ENCODE peak calls at places on chromosomes 12 and 14, in seven cellular contexts. B is H1, O is K562, D is GM12878, G is SK-N-SH, L is HepG2, M is GM12891. Y is an unnamed sample.

GRCh38 chr12:32053881-32054624 is 52.6 kb upstream of the BICD1 start:
- DNase-seq in B (no peak), O (peak; percentile 83), D (no peak), G (no peak), L (peak; percentile 28), M (no peak), Y (no peak)

GRCh38 chr12:65673732-65674131 is 150.6 kb upstream of the HMGA2 start:
- DNase-seq in B (no peak), O (no peak), D (no peak), G (no peak), L (no peak), M (no peak), Y (no peak)

GRCh38 chr12:13049816-13050215 is 5.6 kb downstream of the FAM234B start:
- DNase-seq in B (no peak), O (no peak), D (no peak), G (no peak), L (no peak), M (no peak), Y (no peak)

GRCh38 chr14:20857630-20858261 is 33.4 kb upstream of the RNASE3 start:
- DNase-seq in B (peak; percentile 84), O (peak; percentile 71), D (no peak), G (peak; percentile 52), L (peak; percentile 50), M (peak; percentile 30), Y (peak; percentile 24)

GRCh38 chr14:23294734-23295561 is 7.7 kb downstream of the PPP1R3E start:
- DNase-seq in B (peak; percentile 56), O (peak; percentile 84), D (no peak), G (peak; percentile 54), L (peak; percentile 77), M (no peak), Y (no peak)

GRCh38 chr14:34113991-34114390 is 163.1 kb upstream of the EGLN3 start:
- DNase-seq in B (no peak), O (no peak), D (no peak), G (no peak), L (no peak), M (no peak), Y (no peak)

GRCh38 chr14:60346706-60347105 is 97.7 kb downstream of the PPM1A start:
- DNase-seq in B (no peak), O (no peak), D (no peak), G (no peak), L (no peak), M (no peak), Y (no peak)

GRCh38 chr14:96176811-96177211 is 27.8 kb upstream of the BDKRB2 start:
- DNase-seq in B (no peak), O (no peak), D (no peak), G (no peak), L (no peak), M (no peak), Y (no peak)

GRCh38 chr14:76090611-76091010 is 61.1 kb upstream of the GPATCH2L start:
- DNase-seq in B (no peak), O (no peak), D (no peak), G (no peak), L (no peak), M (no peak), Y (no peak)

GRCh38 chr12:5582541-5582940 is 150.6 kb downstream of the NTF3 start:
- DNase-seq in B (no peak), O (no peak), D (no peak), G (no peak), L (no peak), M (no peak), Y (no peak)

GRCh38 chr14:20346713-20347112 is 3.3 kb downstream of the PARP2 start:
- DNase-seq in B (no peak), O (no peak), D (no peak), G (no peak), L (no peak), M (no peak), Y (no peak)

GRCh38 chr14:34851395-34851794 is 23.8 kb downstream of the BAZ1A start:
- DNase-seq in B (no peak), O (no peak), D (no peak), G (no peak), L (no peak), M (no peak), Y (no peak)

GRCh38 chr12:4910502-4911315 is 1.0 kb downstream of the KCNA1 start:
- DNase-seq in B (peak; percentile 60), O (no peak), D (no peak), G (peak; percentile 29), L (no peak), M (peak; percentile 53), Y (peak; percentile 50)

GRCh38 chr14:47619397-47619796 is 56.0 kb downstream of the MDGA2 start:
- DNase-seq in B (no peak), O (no peak), D (no peak), G (no peak), L (no peak), M (no peak), Y (no peak)

GRCh38 chr12:80846930-80847329 is 90.8 kb downstream of the LIN7A start:
- DNase-seq in B (no peak), O (no peak), D (no peak), G (no peak), L (no peak), M (no peak), Y (no peak)

GRCh38 chr12:129535351-129535750 is 368.5 kb downstream of the TMEM132D start:
- DNase-seq in B (no peak), O (no peak), D (no peak), G (no peak), L (no peak), M (no peak), Y (no peak)

GRCh38 chr14:67962215-67962644 is 142.7 kb downstream of the RAD51B start:
- DNase-seq in B (no peak), O (no peak), D (peak; percentile 77), G (no peak), L (no peak), M (peak; percentile 16), Y (peak; percentile 2)

GRCh38 chr12:108542320-108542719 is 18.7 kb downstream of the SART3 start:
- DNase-seq in B (no peak), O (no peak), D (no peak), G (no peak), L (no peak), M (no peak), Y (no peak)

GRCh38 chr12:3757261-3757660 is 4.4 kb upstream of the CRACR2A start:
- DNase-seq in B (no peak), O (no peak), D (no peak), G (no peak), L (peak; percentile 10), M (no peak), Y (no peak)

GRCh38 chr12:127075981-127076380 is 1191.0 kb upstream of the TMEM132C start:
- DNase-seq in B (no peak), O (no peak), D (no peak), G (no peak), L (no peak), M (no peak), Y (no peak)

GRCh38 chr12:96153131-96153724 is 40.9 kb upstream of the ELK3 start:
- DNase-seq in B (no peak), O (peak; percentile 9), D (no peak), G (peak; percentile 83), L (no peak), M (no peak), Y (no peak)

GRCh38 chr12:12191008-12191407 is 75.8 kb downstream of the LRP6 start:
- DNase-seq in B (no peak), O (peak; percentile 24), D (no peak), G (no peak), L (no peak), M (no peak), Y (no peak)

GRCh38 chr14:61555056-61555838 is 140.1 kb upstream of the HIF1A start:
- DNase-seq in B (no peak), O (no peak), D (no peak), G (no peak), L (no peak), M (no peak), Y (no peak)

GRCh38 chr12:89354630-89354931 is 2.3 kb upstream of the DUSP6 start:
- DNase-seq in B (no peak), O (no peak), D (no peak), G (no peak), L (no peak), M (peak; percentile 12), Y (no peak)

GRCh38 chr12:70910666-70911065 is 9.9 kb downstream of the PTPRR start:
- DNase-seq in B (no peak), O (no peak), D (no peak), G (no peak), L (no peak), M (no peak), Y (no peak)

GRCh38 chr14:24401810-24402702 is 3.3 kb downstream of the NYNRIN start:
- DNase-seq in B (no peak), O (no peak), D (no peak), G (no peak), L (no peak), M (no peak), Y (no peak)

GRCh38 chr12:32603858-32604257 is 75.2 kb upstream of the DNM1L start:
- DNase-seq in B (no peak), O (no peak), D (peak; percentile 66), G (no peak), L (no peak), M (no peak), Y (no peak)

DNA sequence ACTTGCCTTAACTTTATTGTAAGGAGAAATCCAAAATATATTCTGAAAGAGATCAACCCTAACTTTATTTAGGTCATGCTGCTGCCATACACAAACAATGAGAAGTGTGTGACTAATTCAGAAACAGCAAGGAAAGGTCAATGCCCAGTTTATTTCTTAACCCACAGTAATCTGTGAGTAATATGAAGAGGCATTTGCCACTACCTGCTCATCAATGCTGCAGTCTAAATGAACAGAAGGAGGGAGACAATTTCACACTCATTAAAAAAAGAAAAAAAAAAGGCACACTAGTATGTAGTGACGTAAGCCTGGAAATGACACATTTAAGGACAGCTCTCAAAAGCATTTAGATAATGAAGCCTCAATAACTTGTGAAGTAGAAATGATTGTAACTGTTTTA is 90.5 kb upstream of the FOXN3 start:
- DNase-seq in B (no peak), O (no peak), D (peak; percentile 52), G (no peak), L (peak; percentile 32), M (no peak), Y (no peak)
- TF ChIP-seq TAF1 in B (no peak), O (no peak), D (no peak), G (no peak), L (no peak), M (no peak), Y (no peak)

GRCh38 chr12:51980051-51980808 is 26.5 kb upstream of the TAMALIN start:
- DNase-seq in B (peak; percentile 66), O (peak; percentile 86), D (no peak), G (peak; percentile 85), L (peak; percentile 50), M (peak; percentile 59), Y (peak; percentile 66)
- TF ChIP-seq TAF1 in B (no peak), O (no peak), D (no peak), G (no peak), L (no peak), M (no peak), Y (no peak)

GRCh38 chr14:92549096-92549852 is 35.7 kb downstream of the RIN3 start:
- DNase-seq in B (no peak), O (no peak), D (no peak), G (no peak), L (no peak), M (no peak), Y (no peak)
- TF ChIP-seq TAF1 in B (no peak), O (no peak), D (no peak), G (no peak), L (no peak), M (no peak), Y (no peak)

DNA sequence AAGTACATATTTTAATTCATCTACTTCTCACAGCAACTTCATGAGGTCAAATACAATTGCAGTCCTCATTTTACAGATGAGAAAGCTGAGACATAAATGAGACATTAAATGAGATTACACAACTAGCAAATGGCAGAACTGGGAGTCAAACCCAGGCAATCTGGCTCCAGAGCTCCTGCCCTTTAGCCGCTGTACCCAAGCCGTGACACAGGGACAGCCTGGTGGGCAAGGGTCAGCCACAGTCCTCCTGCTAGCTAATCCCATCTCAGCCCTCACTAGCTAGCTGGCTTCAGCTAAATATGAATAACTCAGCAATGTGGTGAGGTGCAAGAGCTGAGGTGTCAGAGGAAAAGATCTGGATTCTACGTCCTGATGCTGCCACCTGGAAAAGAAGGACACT is 54.8 kb downstream of the NINJ2 start:
- DNase-seq in B (no peak), O (no peak), D (no peak), G (no peak), L (no peak), M (no peak), Y (no peak)
- TF ChIP-seq TAF1 in B (no peak), O (no peak), D (no peak), G (no peak), L (no peak), M (no peak), Y (no peak)